ENCODE peak calls at places on chromosomes 2 and 18, in nine cellular contexts. F is OCI-LY7, E is tibial artery, A is lung, Z is Panc1, C is AG04450, H is heart right ventricle, B is IMR-90, G is HCT116. L is an unnamed sample.

GRCh38 chr2:220147186-220147585 is 519.8 kb downstream of the SLC4A3 start:
- DNase-seq in F (no peak), E (no peak), A (no peak), Z (no peak), C (no peak), H (no peak), B (peak), G (no peak), L (no peak)

GRCh38 chr2:168210898-168211570 is 36.4 kb downstream of the STK39 start:
- DNase-seq in F (no peak), E (no peak), A (no peak), Z (peak), C (peak), H (no peak), B (peak), G (peak), L (no peak)

GRCh38 chr2:128661289-128661688 is 342.6 kb upstream of the HS6ST1 start:
- DNase-seq in F (no peak), E (no peak), A (peak), Z (no peak), C (no peak), H (no peak), B (no peak), G (no peak), L (no peak)

GRCh38 chr2:50547521-50547920 is 484.4 kb downstream of the NRXN1 start:
- DNase-seq in F (no peak), E (no peak), A (no peak), Z (no peak), C (peak), H (no peak), B (peak), G (no peak), L (no peak)

GRCh38 chr18:23805898-23806297 is 116.6 kb downstream of the LAMA3 start:
- DNase-seq in F (no peak), E (no peak), A (no peak), Z (no peak), C (no peak), H (no peak), B (peak), G (no peak), L (no peak)

GRCh38 chr18:45839415-45840395 is 14.2 kb downstream of the SIGLEC15 start:
- DNase-seq in F (no peak), E (no peak), A (no peak), Z (no peak), C (peak), H (no peak), B (peak), G (peak), L (no peak)

GRCh38 chr2:17635007-17635406 is 94.5 kb downstream of the VSNL1 start:
- DNase-seq in F (no peak), E (no peak), A (no peak), Z (no peak), C (no peak), H (peak), B (no peak), G (no peak), L (no peak)

GRCh38 chr2:239131521-239131920 is 269.3 kb downstream of the HDAC4 start:
- DNase-seq in F (no peak), E (no peak), A (no peak), Z (no peak), C (no peak), H (no peak), B (no peak), G (no peak), L (no peak)

GRCh38 chr2:234488913-234489451 is 7.9 kb downstream of the ARL4C start:
- DNase-seq in F (peak), E (no peak), A (no peak), Z (no peak), C (no peak), H (no peak), B (no peak), G (no peak), L (no peak)

GRCh38 chr2:229387815-229388214 is 116.7 kb upstream of the PID1 start:
- DNase-seq in F (no peak), E (no peak), A (no peak), Z (no peak), C (no peak), H (no peak), B (no peak), G (no peak), L (no peak)

GRCh38 chr2:170701011-170701410 is 14.1 kb upstream of the SP5 start:
- DNase-seq in F (no peak), E (no peak), A (peak), Z (no peak), C (no peak), H (no peak), B (no peak), G (no peak), L (no peak)

GRCh38 chr2:222468338-222468737 is 44.0 kb downstream of the SGPP2 start:
- DNase-seq in F (no peak), E (no peak), A (no peak), Z (no peak), C (no peak), H (peak), B (no peak), G (no peak), L (no peak)

GRCh38 chr18:45539383-45539960 is 75.8 kb upstream of the SLC14A2 start:
- DNase-seq in F (no peak), E (no peak), A (no peak), Z (no peak), C (no peak), H (no peak), B (no peak), G (no peak), L (no peak)

GRCh38 chr2:29485631-29486030 is 370.4 kb downstream of the CLIP4 start:
- DNase-seq in F (no peak), E (no peak), A (no peak), Z (no peak), C (no peak), H (no peak), B (no peak), G (no peak), L (no peak)

GRCh38 chr2:149747456-149747855 is 159.9 kb upstream of the MMADHC start:
- DNase-seq in F (no peak), E (no peak), A (no peak), Z (no peak), C (no peak), H (no peak), B (no peak), G (no peak), L (no peak)

GRCh38 chr2:223523541-223523940 is 78.6 kb downstream of the SCG2 start:
- DNase-seq in F (no peak), E (no peak), A (no peak), Z (no peak), C (no peak), H (no peak), B (peak), G (peak), L (no peak)

GRCh38 chr18:51168031-51168742 is 29.3 kb downstream of the MEX3C start:
- DNase-seq in F (no peak), E (no peak), A (no peak), Z (no peak), C (no peak), H (no peak), B (no peak), G (no peak), L (no peak)

GRCh38 chr2:121049921-121050585 is 234.9 kb downstream of the TFCP2L1 start:
- DNase-seq in F (no peak), E (no peak), A (no peak), Z (no peak), C (no peak), H (no peak), B (no peak), G (no peak), L (no peak)

GRCh38 chr18:75041586-75041985 is 167.4 kb downstream of the PTGR3 start:
- DNase-seq in F (peak), E (no peak), A (no peak), Z (peak), C (no peak), H (no peak), B (peak), G (peak), L (no peak)

GRCh38 chr18:35282353-35282752 is 7.7 kb downstream of the ZSCAN30 start:
- DNase-seq in F (no peak), E (no peak), A (no peak), Z (peak), C (peak), H (no peak), B (peak), G (no peak), L (no peak)

GRCh38 chr2:127943186-127943585 is 57.4 kb upstream of the AMMECR1L start:
- DNase-seq in F (no peak), E (no peak), A (no peak), Z (no peak), C (no peak), H (no peak), B (peak), G (no peak), L (no peak)

GRCh38 chr18:63234432-63234831 is 85.1 kb downstream of the BCL2 start:
- DNase-seq in F (no peak), E (no peak), A (no peak), Z (no peak), C (no peak), H (no peak), B (no peak), G (no peak), L (no peak)

GRCh38 chr2:237209885-237210284 is 124.2 kb downstream of the COPS8 start:
- DNase-seq in F (no peak), E (no peak), A (no peak), Z (no peak), C (no peak), H (no peak), B (no peak), G (no peak), L (no peak)

GRCh38 chr18:55402731-55403405 is 185.1 kb downstream of the TCF4 start:
- DNase-seq in F (no peak), E (no peak), A (no peak), Z (no peak), C (no peak), H (no peak), B (no peak), G (no peak), L (no peak)

GRCh38 chr2:79368116-79368630 is 144.7 kb upstream of the CTNNA2 start:
- DNase-seq in F (no peak), E (no peak), A (no peak), Z (no peak), C (no peak), H (no peak), B (no peak), G (no peak), L (no peak)

GRCh38 chr2:60899230-60899891 is 18.0 kb downstream of the REL start:
- DNase-seq in F (no peak), E (no peak), A (no peak), Z (no peak), C (no peak), H (no peak), B (no peak), G (no peak), L (no peak)

GRCh38 chr2:183034806-183035205 is 3.5 kb downstream of the NCKAP1 start:
- DNase-seq in F (no peak), E (no peak), A (no peak), Z (no peak), C (no peak), H (no peak), B (peak), G (no peak), L (no peak)

GRCh38 chr2:23460228-23460627 is 75.2 kb downstream of the KLHL29 start:
- DNase-seq in F (peak), E (no peak), A (no peak), Z (peak), C (no peak), H (no peak), B (peak), G (peak), L (no peak)

GRCh38 chr2:128306081-128306930 is 12.4 kb downstream of the HS6ST1 start:
- DNase-seq in F (no peak), E (no peak), A (peak), Z (no peak), C (peak), H (peak), B (peak), G (no peak), L (no peak)

GRCh38 chr2:168639501-168639900 is 162.9 kb upstream of the NOSTRIN start:
- DNase-seq in F (no peak), E (peak), A (peak), Z (no peak), C (peak), H (peak), B (peak), G (no peak), L (no peak)

GRCh38 chr2:33202641-33203345 is 256.0 kb downstream of the LTBP1 start:
- DNase-seq in F (no peak), E (no peak), A (no peak), Z (no peak), C (no peak), H (no peak), B (no peak), G (no peak), L (no peak)

GRCh38 chr2:201931475-201931874 is 102.2 kb upstream of the FZD7 start:
- DNase-seq in F (no peak), E (no peak), A (no peak), Z (no peak), C (no peak), H (no peak), B (no peak), G (no peak), L (no peak)

GRCh38 chr2:60516383-60516811 is 37.1 kb downstream of the BCL11A start:
- DNase-seq in F (no peak), E (no peak), A (no peak), Z (no peak), C (peak), H (no peak), B (peak), G (no peak), L (no peak)

GRCh38 chr2:135600915-135601314 is 69.6 kb downstream of the R3HDM1 start:
- DNase-seq in F (peak), E (no peak), A (no peak), Z (no peak), C (no peak), H (no peak), B (peak), G (no peak), L (no peak)

DNA sequence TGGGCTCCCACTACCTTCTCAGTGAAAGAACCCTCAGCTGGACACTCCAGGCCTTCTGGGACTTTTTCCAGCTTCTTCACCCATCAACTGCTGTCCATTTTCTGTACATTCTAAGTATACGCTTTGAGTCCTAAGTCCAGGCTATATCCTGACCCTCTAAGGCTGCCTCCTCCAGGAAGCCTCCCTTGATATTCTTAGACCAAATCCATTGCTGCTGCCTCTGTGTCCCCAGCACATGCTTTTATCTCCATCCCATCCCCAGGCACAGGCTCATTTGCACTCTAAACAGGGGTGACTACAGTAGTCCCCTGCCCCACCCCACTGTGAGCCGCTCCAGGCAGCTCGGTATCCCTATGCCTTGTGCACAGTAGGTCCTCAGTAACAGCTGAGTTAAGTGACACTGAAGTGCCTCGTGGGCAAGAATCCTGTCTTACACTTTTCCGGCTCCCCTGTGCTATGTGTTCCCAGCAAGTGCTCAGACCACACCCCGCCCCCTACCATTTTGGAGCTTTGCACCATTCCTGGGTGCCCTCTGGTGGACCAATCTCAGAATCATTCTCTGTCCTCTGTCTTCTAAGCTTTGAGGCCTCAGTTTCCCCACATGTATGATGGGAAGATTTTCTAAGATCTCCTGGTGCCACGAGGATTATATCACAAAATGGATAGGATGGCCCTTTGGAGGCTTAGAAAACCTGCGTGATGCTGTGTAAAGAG is 34.9 kb downstream of the EMX1 start:
- DNase-seq in F (no peak), E (no peak), A (no peak), Z (no peak), C (no peak), H (no peak), B (no peak), G (no peak), L (no peak)
- TF ChIP-seq CTCF in F (peak), E (no peak), A (no peak), Z (no peak), C (no peak), H (no peak), B (peak), G (peak), L (no peak)

GRCh38 chr2:42913280-42913878 is 121.0 kb upstream of the HAAO start:
- DNase-seq in F (no peak), E (no peak), A (no peak), Z (no peak), C (no peak), H (no peak), B (peak), G (no peak), L (no peak)
- H3K27ac ChIP-seq in F (no peak), E (peak), A (no peak), Z (no peak), C (no peak), H (peak), B (no peak), G (no peak), L (no peak)

DNA sequence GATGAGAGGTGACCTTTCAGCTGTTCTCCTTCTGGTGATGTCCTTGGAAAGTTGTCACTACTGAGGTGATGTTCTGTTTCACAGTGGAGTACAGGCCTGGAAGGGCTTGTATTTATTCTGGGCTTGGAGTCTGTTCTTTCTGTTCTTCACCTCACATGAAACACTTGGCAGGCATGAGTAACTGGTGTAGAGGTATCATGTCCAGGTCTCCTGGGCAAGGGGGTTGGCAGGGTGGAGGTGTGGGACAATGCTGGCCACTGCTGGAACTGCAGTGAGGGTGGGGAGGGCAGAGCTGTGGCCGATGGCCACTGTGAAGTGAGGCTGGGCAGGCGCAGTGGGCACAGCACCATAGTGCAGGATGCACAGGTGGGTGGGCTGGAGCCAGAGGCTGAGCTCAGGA is 35.4 kb downstream of the PLEKHB2 start:
- DNase-seq in F (no peak), E (no peak), A (no peak), Z (no peak), C (no peak), H (no peak), B (no peak), G (no peak), L (no peak)
- TF ChIP-seq CTCF in F (no peak), E (no peak), A (no peak), Z (no peak), C (no peak), H (no peak), B (no peak), G (no peak), L (no peak)

DNA sequence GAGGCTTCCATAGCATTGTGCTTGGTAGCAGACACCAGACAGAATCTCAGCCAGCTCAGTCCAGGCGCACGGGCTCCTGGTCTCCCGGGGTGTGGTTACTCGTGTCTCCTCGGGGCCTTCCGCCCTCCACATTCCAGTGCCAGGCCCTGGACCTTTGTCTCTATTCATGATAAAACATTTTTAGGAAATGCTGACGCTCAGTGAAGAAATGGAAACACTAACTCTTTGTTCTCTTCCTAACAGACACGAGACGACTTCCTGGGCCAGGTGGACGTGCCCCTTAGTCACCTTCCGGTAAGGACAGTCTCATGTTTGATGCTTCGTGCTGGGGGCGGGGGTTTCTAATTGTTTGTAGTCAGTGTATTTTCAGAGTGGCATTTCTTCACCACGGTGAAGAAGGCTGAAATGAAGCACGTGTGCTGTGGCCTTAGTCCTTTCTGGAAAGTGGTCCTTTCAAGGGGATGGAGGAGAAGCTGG is 271.8 kb downstream of the NEDD4L start:
- DNase-seq in F (no peak), E (no peak), A (no peak), Z (no peak), C (no peak), H (peak), B (no peak), G (peak), L (no peak)
- H3K27ac ChIP-seq in F (no peak), E (no peak), A (peak), Z (peak), C (peak), H (peak), B (no peak), G (peak), L (no peak)

GRCh38 chr2:240604291-240604938 is 17.9 kb downstream of the CAPN10 start:
- DNase-seq in F (peak), E (peak), A (peak), Z (no peak), C (no peak), H (peak), B (peak), G (peak), L (peak)
- TF ChIP-seq CTCF in F (peak), E (peak), A (peak), Z (peak), C (peak), H (peak), B (peak), G (peak), L (peak)

DNA sequence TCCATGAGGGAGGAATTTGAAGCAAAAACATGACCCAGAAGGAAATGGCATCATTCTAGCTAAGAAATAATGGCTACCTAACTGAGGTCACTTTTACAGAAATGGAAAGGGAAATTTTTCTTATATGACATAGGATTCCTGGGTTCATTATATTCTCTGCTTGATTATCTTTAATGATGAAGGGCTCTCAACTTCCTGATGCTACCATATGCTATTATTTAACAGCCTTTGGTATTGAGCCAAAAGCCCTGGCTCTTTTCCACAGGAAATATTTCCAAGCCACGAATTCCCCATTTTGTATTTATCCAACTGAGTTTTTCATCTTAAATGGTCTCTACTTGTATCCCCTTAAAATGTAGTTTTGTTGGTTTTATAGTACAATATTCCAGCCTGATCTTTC is 63.2 kb upstream of the NPAS2 start:
- DNase-seq in F (no peak), E (no peak), A (no peak), Z (no peak), C (no peak), H (no peak), B (peak), G (no peak), L (no peak)
- H3K27ac ChIP-seq in F (no peak), E (no peak), A (no peak), Z (no peak), C (no peak), H (no peak), B (no peak), G (no peak), L (no peak)

DNA sequence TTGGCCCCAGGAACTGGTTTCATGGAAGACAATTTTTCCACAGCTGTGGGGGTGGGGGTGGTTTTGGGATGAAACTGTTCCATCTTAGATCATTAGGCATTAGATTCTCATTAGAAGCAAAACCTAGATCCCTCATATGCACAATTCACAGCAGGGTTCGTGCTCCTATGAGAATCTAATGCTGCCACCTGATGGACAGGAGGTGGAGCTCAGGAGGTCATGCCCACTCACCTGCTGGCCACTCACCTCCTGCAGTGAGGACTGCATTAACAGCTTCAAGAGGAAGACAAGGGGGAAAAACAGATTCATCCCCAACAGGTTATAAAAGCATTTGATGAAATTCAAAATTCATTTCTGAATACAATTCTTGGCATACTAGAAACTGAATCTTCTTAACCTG is 38.5 kb downstream of the THAP4 start:
- DNase-seq in F (peak), E (no peak), A (no peak), Z (no peak), C (no peak), H (no peak), B (no peak), G (peak), L (no peak)
- TF ChIP-seq CTCF in F (peak), E (no peak), A (no peak), Z (no peak), C (peak), H (peak), B (no peak), G (peak), L (no peak)